ENCODE peak calls at places on chromosomes 2 and 18, in ten cellular contexts. H is kidney epithelial cell; E is body of pancreas; I is cardiac muscle cell; N is naive thymus-derived CD4-positive, alpha-beta T cell; T is fibroblast of lung; W is neural progenitor cell; P is OCI-LY7; D is right lobe of liver; O is astrocyte. K is an unnamed sample. For H3K36me3, the result is how much of the 10 kb centered on the place peaks cover.

GRCh38 chr18:46042571-46043123 is 29.4 kb downstream of the PSTPIP2 start:
- DNase-seq in E (no peak), I (no peak), T (peak), N (no peak), W (no peak), O (peak), H (peak), P (no peak), D (no peak), K (no peak)

GRCh38 chr18:55510809-55511208 is 77.2 kb downstream of the TCF4 start:
- DNase-seq in O (peak), T (peak), E (no peak), N (no peak), W (no peak), I (no peak), P (no peak), H (no peak), D (no peak), K (no peak)

GRCh38 chr2:57711991-57712390 is 334.6 kb upstream of the VRK2 start:
- DNase-seq in D (no peak), W (peak), E (no peak), I (no peak), H (no peak), O (no peak), N (no peak), T (no peak), P (no peak), K (no peak)

GRCh38 chr2:85796549-85797262 is 42.9 kb downstream of the ATOH8 start:
- DNase-seq in W (peak), D (peak), H (no peak), N (no peak), T (no peak), O (no peak), I (no peak), P (no peak), E (no peak), K (peak)

GRCh38 chr2:234044157-234044556 is 6.3 kb upstream of the SPP2 start:
- DNase-seq in I (no peak), T (peak), H (no peak), D (no peak), N (no peak), P (no peak), E (no peak), O (peak), W (no peak), K (no peak)

GRCh38 chr2:232714969-232715368 is 17.8 kb downstream of the GIGYF2 start:
- DNase-seq in P (no peak), T (no peak), O (no peak), D (no peak), N (no peak), E (no peak), H (no peak), W (no peak), I (no peak), K (no peak)

GRCh38 chr2:172137109-172137508 is 34.4 kb upstream of the DLX2 start:
- DNase-seq in D (no peak), E (no peak), O (no peak), W (no peak), T (no peak), I (no peak), H (no peak), P (no peak), N (no peak), K (no peak)

GRCh38 chr2:8239402-8240127 is 442.3 kb upstream of the ID2 start:
- DNase-seq in N (no peak), W (peak), D (no peak), I (no peak), P (no peak), O (peak), T (peak), E (no peak), H (no peak), K (no peak)

GRCh38 chr18:70128271-70128670 is 77.2 kb downstream of the RTTN start:
- DNase-seq in P (no peak), D (no peak), N (no peak), E (no peak), W (no peak), T (no peak), O (no peak), I (no peak), H (no peak), K (no peak)
- H3K36me3 ChIP-seq in P (under half), D (under half), N (under half), E (under half), W (under half), T (under half), O (under half), I (under half), H (under half), K (under half)

DNA sequence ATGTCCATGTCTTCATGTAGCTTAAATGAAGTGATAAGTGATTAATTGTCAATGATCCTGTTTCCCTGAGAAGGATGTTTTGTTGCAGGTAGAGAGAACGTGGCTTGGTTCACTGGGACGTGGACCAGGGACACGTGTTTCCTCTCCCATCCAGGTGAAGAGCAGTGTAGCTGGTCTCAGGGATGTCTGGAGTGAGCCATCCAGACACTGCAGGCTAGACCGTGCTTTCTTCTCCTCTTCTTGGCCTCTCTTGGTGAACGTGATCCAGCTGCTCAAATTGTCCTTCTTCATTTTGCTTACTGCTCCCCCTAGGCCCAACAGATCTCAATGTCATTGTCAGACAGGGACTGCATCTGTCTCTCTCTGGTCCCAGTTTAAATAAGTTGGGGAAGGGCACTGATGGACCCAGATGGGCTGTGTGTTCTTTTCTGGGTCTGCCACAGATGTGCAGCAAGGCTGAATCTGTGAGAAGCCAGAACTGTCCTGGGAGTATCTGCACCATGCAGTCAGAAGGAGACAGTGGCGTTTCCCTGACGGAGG is 263.8 kb downstream of the CYRIA start:
- DNase-seq in W (no peak), I (no peak), P (no peak), O (no peak), E (no peak), D (no peak), T (no peak), H (no peak), N (no peak), K (no peak)
- H3K36me3 ChIP-seq in W (under half), I (under half), P (under half), O (under half), E (under half), D (under half), T (under half), H (under half), N (under half), K (under half)

GRCh38 chr2:165776013-165776412 is 18.0 kb downstream of the GALNT3 start:
- DNase-seq in I (no peak), N (no peak), O (no peak), E (no peak), T (no peak), W (no peak), H (no peak), P (no peak), D (no peak), K (no peak)
- H3K36me3 ChIP-seq in I (under half), N (under half), O (under half), E (under half), T (under half), W (under half), H (under half), P (under half), D (under half), K (under half)

GRCh38 chr18:248053-248452 is 19.8 kb downstream of the THOC1 start:
- DNase-seq in H (no peak), W (no peak), E (no peak), D (no peak), N (no peak), I (no peak), O (no peak), T (no peak), P (no peak), K (no peak)
- H3K36me3 ChIP-seq in H (under half), W (half or more), E (under half), D (under half), N (under half), I (half or more), O (under half), T (under half), P (half or more), K (under half)

DNA sequence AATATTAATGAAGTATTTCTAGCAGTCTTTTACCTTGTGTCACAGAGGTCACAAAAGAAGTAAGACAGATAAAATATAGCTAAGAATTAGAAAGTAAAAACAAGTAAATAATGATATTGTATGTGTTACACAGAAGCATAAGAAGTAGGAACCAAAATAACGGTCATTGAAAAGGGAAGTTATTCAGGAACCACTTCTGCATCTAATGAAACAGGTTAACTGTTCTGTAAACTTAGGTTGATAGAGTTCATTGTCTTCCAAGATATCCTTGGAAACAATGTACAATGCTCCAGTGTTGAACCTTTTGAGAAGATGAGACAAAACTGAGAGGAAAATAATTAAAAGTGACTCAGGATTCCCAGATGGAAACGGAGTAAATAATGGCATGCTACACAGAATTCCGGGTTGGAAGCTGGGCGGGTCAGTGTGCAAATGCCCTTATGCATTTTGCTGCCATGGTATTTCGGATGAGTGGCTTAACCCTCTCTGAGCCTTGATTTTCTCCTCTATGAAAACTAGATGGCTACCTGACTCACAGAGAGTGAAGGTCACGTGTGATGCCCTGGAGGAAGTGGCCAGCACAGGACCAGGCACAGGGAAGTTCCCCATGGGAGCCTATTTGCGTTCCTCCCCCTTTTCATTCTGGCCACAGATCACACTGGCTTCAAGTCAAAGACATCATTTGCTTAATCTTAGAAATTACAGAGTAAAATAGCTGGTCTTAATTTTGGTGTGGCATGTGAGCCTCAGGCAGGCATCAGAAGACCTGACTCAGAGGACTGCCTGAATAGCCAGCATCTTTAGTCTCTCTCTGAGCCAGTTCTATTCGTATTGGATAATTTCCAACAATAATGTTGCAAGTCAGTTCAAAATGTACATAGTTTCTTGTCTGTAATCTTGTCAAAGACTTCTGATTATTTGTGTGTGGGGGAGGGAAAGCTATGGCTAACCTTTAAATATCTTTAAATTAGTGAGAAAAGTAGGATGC is 57.4 kb upstream of the CD302 start:
- DNase-seq in W (no peak), P (no peak), N (no peak), D (no peak), T (peak), I (no peak), E (no peak), H (no peak), O (peak), K (no peak)
- H3K36me3 ChIP-seq in W (under half), P (under half), N (under half), D (under half), T (under half), I (under half), E (under half), H (under half), O (under half), K (under half)

K was measured in Caco-2.